ENCODE peak calls at places on chromosomes 1 and 21, in ten cellular contexts. C, W, B, O, N, U, H, J, G and F are unnamed samples.

GRCh38 chr1:170698711-170699275 is 34.9 kb downstream of the PRRX1 start:
- DNase-seq in N (no peak), U (no peak), O (no peak), G (no peak), W (peak), H (peak), B (no peak), J (no peak), C (no peak), F (no peak)

GRCh38 chr1:28354121-28354520 is 15.4 kb upstream of the PHACTR4 start:
- DNase-seq in B (no peak), C (no peak), U (no peak), J (peak), G (no peak), H (peak), O (no peak), W (peak), N (peak), F (no peak)

GRCh38 chr1:76234061-76234460 is 159.5 kb downstream of the ST6GALNAC3 start:
- DNase-seq in O (no peak), N (no peak), G (no peak), J (no peak), C (no peak), U (no peak), W (no peak), B (no peak), H (no peak), F (no peak)

GRCh38 chr1:164058192-164058591 is 500.8 kb upstream of the PBX1 start:
- DNase-seq in N (no peak), G (no peak), J (peak), B (no peak), O (no peak), W (peak), C (no peak), H (no peak), U (no peak), F (no peak)

GRCh38 chr21:17451364-17451869 is 61.4 kb upstream of the CXADR start:
- DNase-seq in C (no peak), U (no peak), J (peak), H (peak), G (no peak), O (no peak), W (peak), B (no peak), N (no peak), F (no peak)

GRCh38 chr1:7265771-7266371 is 480.6 kb downstream of the CAMTA1 start:
- DNase-seq in C (peak), G (no peak), H (peak), W (peak), U (peak), N (peak), J (peak), B (no peak), O (peak), F (peak)

GRCh38 chr1:166933633-166934032 is 41.7 kb downstream of the ILDR2 start:
- DNase-seq in W (no peak), G (no peak), U (no peak), N (no peak), B (no peak), H (no peak), C (no peak), J (no peak), O (no peak), F (peak)

GRCh38 chr1:168360622-168361021 is 79.9 kb downstream of the TBX19 start:
- DNase-seq in W (peak), C (no peak), G (no peak), O (no peak), B (no peak), J (no peak), N (no peak), U (peak), H (no peak), F (no peak)

GRCh38 chr1:1199141-1199960 is 7.0 kb downstream of the TNFRSF18 start:
- DNase-seq in H (no peak), U (no peak), G (no peak), J (no peak), W (no peak), O (no peak), B (peak), N (no peak), C (no peak), F (no peak)

GRCh38 chr21:18478513-18478912 is 74.9 kb upstream of the TMPRSS15 start:
- DNase-seq in H (no peak), C (no peak), G (no peak), N (no peak), W (no peak), O (no peak), B (no peak), J (no peak), U (no peak), F (no peak)

GRCh38 chr1:192045038-192045575 is 113.2 kb upstream of the RGS18 start:
- DNase-seq in C (no peak), J (no peak), O (no peak), U (no peak), B (no peak), H (no peak), W (no peak), G (no peak), N (no peak), F (no peak)

GRCh38 chr1:243727503-243728191 is 122.4 kb downstream of the AKT3 start:
- DNase-seq in C (no peak), U (no peak), J (no peak), G (peak), W (no peak), O (no peak), N (no peak), B (no peak), H (no peak), F (no peak)

GRCh38 chr1:156480411-156481192 is 20.0 kb downstream of the MEF2D start:
- DNase-seq in U (peak), J (no peak), N (peak), W (no peak), C (no peak), B (peak), O (peak), G (peak), H (peak), F (no peak)

GRCh38 chr1:237387144-237387505 is 345.1 kb downstream of the RYR2 start:
- DNase-seq in C (no peak), H (no peak), W (no peak), J (no peak), B (no peak), U (no peak), O (no peak), N (no peak), G (no peak), F (no peak)

GRCh38 chr1:65346190-65346589 is 36.8 kb downstream of the DNAJC6 start:
- DNase-seq in O (no peak), J (no peak), G (no peak), B (no peak), U (no peak), N (no peak), H (no peak), C (no peak), W (no peak), F (no peak)

GRCh38 chr1:147913362-147913761 is 10.8 kb downstream of the GJA8 start:
- DNase-seq in O (no peak), U (no peak), N (no peak), B (no peak), H (no peak), J (no peak), G (no peak), W (no peak), C (no peak), F (no peak)

GRCh38 chr1:26072305-26072704 is 4.9 kb upstream of the TRIM63 start:
- DNase-seq in N (peak), H (no peak), W (no peak), B (no peak), J (no peak), O (peak), C (no peak), U (no peak), G (no peak), F (no peak)

GRCh38 chr1:73205294-73205973 is 923.1 kb upstream of the NEGR1 start:
- DNase-seq in N (no peak), H (no peak), O (no peak), W (no peak), J (no peak), B (peak), G (no peak), U (no peak), C (no peak), F (no peak)

GRCh38 chr1:208101661-208102431 is 142.3 kb downstream of the PLXNA2 start:
- DNase-seq in N (no peak), W (peak), G (no peak), O (no peak), U (no peak), J (no peak), B (no peak), H (peak), C (no peak), F (no peak)

GRCh38 chr1:13682443-13682842 is 17.5 kb upstream of the PRDM2 start:
- DNase-seq in N (no peak), O (no peak), B (no peak), C (no peak), H (no peak), G (no peak), U (no peak), J (no peak), W (no peak), F (no peak)

GRCh38 chr1:205598841-205599666 is 32.8 kb downstream of the ELK4 start:
- DNase-seq in G (no peak), U (peak), H (peak), C (peak), J (peak), W (peak), B (no peak), O (peak), N (no peak), F (no peak)

GRCh38 chr1:99887890-99888289 is 37.7 kb downstream of the AGL start:
- DNase-seq in C (no peak), B (no peak), U (no peak), N (no peak), O (no peak), J (no peak), W (no peak), G (no peak), H (no peak), F (no peak)

GRCh38 chr21:32422064-32422463 is 9.6 kb downstream of the EVA1C start:
- DNase-seq in O (no peak), W (no peak), B (no peak), J (no peak), N (no peak), C (no peak), H (no peak), U (no peak), G (no peak), F (no peak)
- TF ChIP-seq CTCF in O (no peak), W (no peak), B (no peak), J (no peak), N (no peak), C (no peak), H (no peak), U (no peak), G (no peak), F (no peak)

GRCh38 chr1:203081465-203082355 is 4.1 kb downstream of the MYOG start:
- DNase-seq in W (no peak), B (peak), H (no peak), J (no peak), O (peak), G (no peak), C (no peak), N (no peak), U (no peak), F (no peak)

GRCh38 chr1:203082571-203083462 is 3.0 kb downstream of the MYOG start:
- DNase-seq in O (peak), B (peak), J (no peak), N (no peak), H (no peak), C (no peak), U (no peak), W (no peak), G (peak), F (no peak)

GRCh38 chr1:203085528-203086406 is at the start of gene MYOG:
- DNase-seq in H (no peak), G (no peak), U (no peak), W (no peak), N (no peak), O (peak), B (peak), C (no peak), J (no peak), F (no peak)

GRCh38 chr1:203084588-203085527 is 954 bp downstream of the MYOG start:
- DNase-seq in O (peak), N (peak), U (no peak), G (peak), W (no peak), H (no peak), J (no peak), C (no peak), B (peak), F (no peak)

DNA sequence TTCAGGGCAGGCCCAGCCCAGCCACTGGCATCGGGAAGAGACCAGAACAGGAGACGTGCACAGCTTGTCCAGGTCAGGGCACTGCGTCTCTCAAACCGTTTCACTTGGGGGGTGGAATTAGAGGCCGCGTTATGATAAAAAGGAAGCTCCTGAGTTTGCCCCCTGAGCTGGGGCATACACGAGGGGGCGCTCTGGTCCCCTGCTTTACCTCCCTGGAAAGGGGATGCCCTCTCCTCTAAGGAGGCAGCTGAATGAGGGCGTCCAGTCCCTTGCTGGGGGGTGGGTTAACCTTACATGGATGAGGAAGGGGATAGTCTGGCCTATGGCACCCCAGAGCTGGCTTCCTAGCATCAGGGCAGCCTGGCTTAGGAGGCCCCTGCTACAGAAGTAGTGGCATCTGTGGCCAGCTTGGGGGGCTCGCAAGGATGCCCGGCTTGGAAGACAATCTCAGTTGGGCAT is 2.3 kb downstream of the MYOG start:
- DNase-seq in G (no peak), B (peak), O (peak), J (no peak), N (no peak), U (no peak), C (no peak), H (no peak), W (no peak), F (no peak)
- TF ChIP-seq CTCF in G (peak), B (no peak), O (no peak), J (no peak), N (no peak), U (no peak), C (no peak), H (no peak), W (no peak), F (no peak)

GRCh38 chr1:14782741-14783591 is 184.5 kb downstream of the KAZN start:
- DNase-seq in J (no peak), O (no peak), B (peak), G (no peak), N (no peak), H (no peak), U (no peak), C (no peak), W (no peak), F (no peak)
- TF ChIP-seq CTCF in J (no peak), O (no peak), B (peak), G (peak), N (no peak), H (no peak), U (peak), C (peak), W (no peak), F (no peak)

DNA sequence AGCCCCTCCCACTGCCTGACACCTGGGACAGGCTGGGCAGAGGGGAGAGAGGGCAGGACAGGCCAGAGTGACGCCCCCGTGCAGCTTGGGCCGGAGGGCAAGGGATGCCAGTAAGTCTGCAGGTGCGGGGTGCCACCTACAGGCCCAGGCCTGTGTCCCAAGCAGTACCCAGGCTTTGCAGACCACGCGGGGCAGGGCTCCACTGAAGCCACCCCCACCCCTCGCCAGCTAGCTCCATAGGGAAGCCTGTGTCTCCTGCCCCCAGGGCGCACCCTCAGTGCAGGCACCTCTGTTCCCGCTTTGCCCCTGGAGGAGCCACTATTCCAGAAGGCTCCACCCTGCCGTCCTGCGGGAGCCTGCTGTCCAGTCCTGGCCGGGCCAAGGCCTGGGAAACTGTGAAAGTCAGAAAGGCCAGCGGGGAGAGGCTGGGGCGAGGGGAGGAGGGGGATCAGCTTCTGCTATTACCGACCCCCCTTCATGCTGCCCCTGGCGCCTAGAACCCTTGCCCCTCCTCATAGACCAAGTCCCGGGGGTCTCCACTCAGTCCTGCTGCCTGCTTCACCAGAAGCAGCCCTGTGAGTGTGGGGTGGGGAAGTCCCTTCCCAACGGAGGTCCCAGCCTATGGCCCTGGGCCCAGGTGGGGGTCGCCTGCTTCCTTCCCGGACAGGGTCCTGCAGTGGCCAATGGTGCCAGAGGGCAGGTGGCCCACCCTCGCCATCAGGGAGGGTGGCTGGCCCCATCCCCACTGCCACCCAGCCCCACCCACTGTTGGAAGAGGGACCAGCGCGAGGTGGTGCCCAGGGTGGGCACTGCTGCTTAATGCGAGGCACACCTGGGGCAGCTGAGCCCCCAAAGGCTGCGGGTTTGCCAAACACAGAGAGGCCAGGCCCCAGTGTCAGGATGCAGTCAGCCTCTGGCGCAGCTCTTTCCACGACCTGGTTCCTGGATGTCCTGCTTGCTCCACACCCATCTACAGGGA is 54.4 kb downstream of the KCNAB2 start:
- DNase-seq in J (no peak), W (no peak), G (no peak), H (no peak), B (no peak), N (peak), U (no peak), C (no peak), O (no peak), F (no peak)
- TF ChIP-seq CTCF in J (no peak), W (no peak), G (no peak), H (no peak), B (peak), N (no peak), U (no peak), C (no peak), O (no peak), F (no peak)

GRCh38 chr1:69271569-69271968 is 296.2 kb upstream of the LRRC7 start:
- DNase-seq in W (no peak), N (no peak), G (no peak), U (no peak), H (no peak), B (no peak), O (no peak), J (no peak), C (no peak), F (no peak)
- TF ChIP-seq CTCF in W (no peak), N (no peak), G (no peak), U (no peak), H (no peak), B (no peak), O (no peak), J (no peak), C (no peak), F (no peak)

DNA sequence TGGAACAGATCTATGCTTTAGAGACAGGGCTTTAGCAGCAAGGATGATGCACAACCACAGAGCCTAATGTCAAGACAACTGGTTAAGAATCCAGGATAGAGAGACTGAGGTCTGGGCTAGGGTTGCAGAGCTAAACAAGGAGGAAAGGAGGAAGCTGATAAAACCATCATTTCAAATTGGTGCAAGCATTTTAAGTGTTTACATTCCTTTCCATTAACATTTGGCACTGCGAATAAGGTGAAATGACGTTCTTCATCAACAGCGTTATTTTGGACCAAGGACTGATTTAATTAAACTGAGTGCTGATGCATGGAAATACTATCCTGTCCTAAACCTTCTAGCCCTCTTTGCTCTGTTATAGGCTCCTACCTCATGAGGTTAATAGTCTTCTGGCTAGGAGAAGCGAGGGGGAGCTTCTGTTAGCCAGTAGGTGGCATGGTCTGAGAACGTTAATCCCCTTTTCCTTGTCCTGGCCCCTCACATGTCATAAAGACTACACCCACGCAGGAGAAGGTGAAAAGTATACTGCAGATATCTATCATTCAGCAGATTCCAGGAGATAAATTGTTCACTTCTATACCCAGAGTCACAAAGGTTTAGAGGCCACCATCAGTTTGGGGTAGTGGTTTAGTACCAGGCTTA is 7.6 kb upstream of the C1orf21 start:
- DNase-seq in N (peak), J (no peak), C (no peak), U (peak), W (no peak), G (no peak), B (peak), H (no peak), O (no peak), F (no peak)
- TF ChIP-seq CTCF in N (no peak), J (no peak), C (peak), U (peak), W (peak), G (no peak), B (peak), H (peak), O (no peak), F (peak)

DNA sequence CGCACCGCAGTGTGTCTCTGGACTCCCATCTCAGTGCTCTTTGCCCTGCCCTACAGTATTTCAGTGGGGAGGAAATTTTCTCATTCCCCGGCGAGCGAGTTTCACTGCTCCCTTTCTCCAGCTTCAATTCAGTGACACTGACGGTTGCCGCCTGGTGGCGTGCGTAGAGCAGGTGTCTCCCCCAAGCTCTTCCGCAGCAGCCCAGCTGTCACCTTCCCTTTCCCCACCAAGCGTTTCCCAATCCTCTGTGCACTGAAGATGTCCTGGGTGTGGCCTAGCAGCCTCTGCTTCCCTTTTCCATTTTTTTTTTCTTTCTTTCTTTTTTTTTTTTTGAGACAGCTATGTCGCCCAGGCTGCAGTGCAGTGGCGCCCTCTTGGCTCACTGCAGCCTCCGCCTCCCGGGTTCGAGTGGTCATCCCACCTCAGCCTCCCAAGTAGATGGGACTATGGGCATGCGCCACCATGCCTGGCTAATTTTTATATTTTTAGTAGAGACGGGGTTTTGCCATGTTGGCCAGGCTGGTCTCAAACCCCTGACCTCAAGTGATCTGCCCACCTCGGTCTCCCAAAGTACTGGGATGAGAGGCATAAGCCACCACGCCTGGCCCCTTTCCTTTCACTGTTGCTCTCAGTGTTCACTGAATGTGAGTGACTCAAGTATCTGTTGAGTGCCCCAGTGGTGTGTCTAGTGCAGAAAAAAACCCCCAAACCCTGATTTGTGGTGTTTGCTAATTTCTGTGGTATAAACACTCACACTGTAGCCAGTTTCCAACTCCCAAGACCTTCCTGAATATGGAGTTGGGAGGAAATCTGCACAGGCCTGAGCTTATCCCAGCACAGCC is 30.1 kb downstream of the TNFRSF1B start:
- DNase-seq in J (no peak), G (no peak), U (peak), O (no peak), H (no peak), N (no peak), C (no peak), B (peak), W (no peak), F (no peak)
- TF ChIP-seq CTCF in J (no peak), G (no peak), U (peak), O (no peak), H (no peak), N (no peak), C (no peak), B (peak), W (no peak), F (no peak)